ENCODE peak calls at places on chromosomes 16 and 17, in four cellular contexts. E is mesenchymal stem cell, H is spleen, W is breast epithelium. S is an unnamed sample.

GRCh38 chr17:43880420-43880991 is 26.8 kb downstream of the MPP2 start:
- DNase-seq in E (peak), H (peak), W (no peak), S (no peak)

GRCh38 chr16:86740817-86741799 is 162.8 kb downstream of the FOXL1 start:
- DNase-seq in E (peak), H (peak), W (no peak), S (no peak)

GRCh38 chr17:10398352-10398751 is 23.4 kb downstream of the MYH8 start:
- DNase-seq in E (no peak), H (no peak), W (no peak), S (no peak)

GRCh38 chr17:7441202-7441705 is 1.9 kb downstream of the FGF11 start:
- DNase-seq in E (no peak), H (no peak), W (no peak), S (no peak)

GRCh38 chr16:7651803-7652570 is 319.3 kb downstream of the RBFOX1 start:
- DNase-seq in E (no peak), H (no peak), W (no peak), S (no peak)

GRCh38 chr16:1821861-1822611 is 4.6 kb downstream of the HAGH start:
- DNase-seq in E (no peak), H (peak), W (no peak), S (no peak)

GRCh38 chr16:73192227-73192894 is 144.4 kb upstream of the ZFHX3 start:
- DNase-seq in E (no peak), H (no peak), W (no peak), S (no peak)

GRCh38 chr16:72974142-72974769 is 73.7 kb downstream of the ZFHX3 start:
- DNase-seq in E (no peak), H (no peak), W (no peak), S (no peak)

GRCh38 chr16:70253291-70254094 is 1.8 kb upstream of the EXOSC6 start:
- DNase-seq in E (peak), H (no peak), W (no peak), S (no peak)

GRCh38 chr17:14381606-14382005 is 80.7 kb downstream of the HS3ST3B1 start:
- DNase-seq in E (no peak), H (no peak), W (no peak), S (no peak)

GRCh38 chr17:78324391-78325075 is 35.3 kb downstream of the SOCS3 start:
- DNase-seq in E (peak), H (no peak), W (no peak), S (no peak)

GRCh38 chr17:37752482-37752881 is 7.6 kb upstream of the HNF1B start:
- DNase-seq in E (peak), H (no peak), W (no peak), S (no peak)

GRCh38 chr16:87552772-87553171 is 49.5 kb upstream of the JPH3 start:
- DNase-seq in E (peak), H (no peak), W (no peak), S (peak)

GRCh38 chr17:37770631-37771518 is 26.0 kb upstream of the HNF1B start:
- DNase-seq in E (peak), H (no peak), W (peak), S (no peak)

GRCh38 chr17:44053130-44053872 is 13.2 kb downstream of the LSM12 start:
- DNase-seq in E (peak), H (no peak), W (no peak), S (no peak)

GRCh38 chr16:67959520-67959919 is 8.9 kb downstream of the SLC12A4 start:
- DNase-seq in E (peak), H (no peak), W (no peak), S (no peak)

GRCh38 chr16:73231969-73232554 is 184.1 kb upstream of the ZFHX3 start:
- DNase-seq in E (no peak), H (no peak), W (no peak), S (no peak)

GRCh38 chr16:9016824-9017223 is 53.1 kb upstream of the USP7 start:
- DNase-seq in E (no peak), H (no peak), W (no peak), S (peak)

GRCh38 chr17:72693147-72693878 is 399.2 kb downstream of the SLC39A11 start:
- DNase-seq in E (no peak), H (no peak), W (no peak), S (no peak)

DNA sequence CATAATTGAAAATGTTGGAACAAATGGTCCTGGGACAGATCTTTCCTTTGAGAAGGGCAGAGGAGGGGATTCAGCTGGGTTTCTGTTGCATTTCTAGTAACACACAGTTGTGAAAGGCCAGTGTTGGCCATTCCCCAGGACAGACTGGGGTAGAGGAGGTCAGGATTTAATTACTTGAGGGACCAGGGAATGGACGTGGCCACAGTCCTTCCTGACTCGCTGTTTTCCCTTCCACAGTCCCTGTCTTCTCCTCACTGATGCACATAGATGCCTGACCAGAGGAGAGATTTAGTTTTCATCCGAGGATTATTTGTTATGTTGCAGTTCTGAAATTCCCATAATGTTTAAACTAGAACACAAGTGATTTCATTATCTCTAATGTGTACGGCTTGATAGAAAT is 25.2 kb upstream of the HEATR6 start:
- DNase-seq in E (no peak), H (no peak), W (no peak), S (no peak)
- H3K27ac ChIP-seq in E (no peak), H (no peak), W (no peak), S (no peak)

GRCh38 chr16:24538756-24539294 is 541 bp upstream of the RBBP6 start:
- DNase-seq in E (peak), H (no peak), W (no peak), S (no peak)
- H3K27ac ChIP-seq in E (peak), H (peak), W (peak), S (peak)

GRCh38 chr17:61248399-61248798 is 151.2 kb upstream of the TBX2 start:
- DNase-seq in E (no peak), H (no peak), W (no peak), S (no peak)
- H3K27ac ChIP-seq in E (no peak), H (no peak), W (peak), S (peak)

DNA sequence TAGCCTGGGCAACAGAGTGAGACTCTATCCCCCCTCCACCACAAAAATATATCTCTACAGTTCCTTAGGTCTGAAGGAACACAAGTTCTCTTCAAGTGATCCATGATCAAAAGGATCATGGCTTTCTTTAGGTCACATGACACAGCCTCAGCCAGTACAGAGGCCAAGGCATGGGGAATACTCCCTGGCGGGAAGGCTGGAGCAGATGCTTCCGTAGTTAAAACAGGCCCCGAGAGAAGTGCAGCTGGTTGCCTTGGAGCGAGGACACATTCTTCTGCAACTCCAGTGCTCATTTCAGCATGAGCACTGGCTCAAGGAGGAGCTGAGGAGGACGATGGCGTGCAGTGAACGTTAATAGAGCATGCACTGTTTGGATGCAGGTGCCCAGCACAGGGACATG is 13.5 kb downstream of the CDIP1 start:
- DNase-seq in E (no peak), H (peak), W (no peak), S (no peak)
- H3K27ac ChIP-seq in E (no peak), H (no peak), W (no peak), S (peak)

DNA sequence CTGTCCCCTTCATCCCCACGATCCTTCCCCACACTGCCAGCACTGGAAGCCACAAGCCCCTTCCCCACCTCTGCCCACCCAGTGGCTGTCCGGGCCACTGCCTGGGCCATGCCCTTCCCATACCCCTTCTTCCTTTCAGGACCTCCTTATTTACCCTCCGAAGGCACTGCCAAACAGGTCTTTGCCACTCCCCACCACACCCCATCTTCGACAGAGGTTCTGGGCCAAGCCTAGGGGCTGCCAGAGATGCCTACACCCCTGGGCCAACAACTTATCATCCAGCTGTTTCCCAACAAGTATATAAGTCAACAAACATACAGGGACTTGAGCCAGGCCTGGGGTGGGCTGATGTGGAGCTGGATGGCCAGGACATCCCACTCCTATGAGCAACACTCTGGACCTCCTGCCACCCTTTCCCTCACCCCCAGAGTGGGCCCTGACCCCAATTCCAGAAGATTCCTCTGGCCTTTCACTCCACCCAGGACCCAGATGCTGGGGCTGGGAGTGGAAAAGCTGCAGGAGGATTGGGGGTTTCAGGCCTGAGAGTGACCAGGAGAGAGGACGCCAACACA is 1.5 kb upstream of the PPP1R1B start:
- DNase-seq in E (no peak), H (no peak), W (no peak), S (no peak)
- H3K27ac ChIP-seq in E (no peak), H (no peak), W (no peak), S (peak)